ENCODE peak calls at places on chromosome 15, in eight cellular contexts. U is PC-3; T is esophagus squamous epithelium; A is spleen; Y is endothelial cell; M is RKO; K is activated effector memory CD4-positive, alpha-beta T cell treated with Interleukin-2 at 50 U/mL for 16 hours; F is activated CD4-positive, alpha-beta T cell treated with anti-CD3 and anti-CD28 coated beads for 24 hours. X is an unnamed sample.

GRCh38 chr15:40925863-40926658 is 3.1 kb upstream of the DLL4 start:
- DNase-seq in U (no peak), T (no peak), A (peak), Y (no peak), M (no peak), K (no peak), F (no peak), X (no peak)

GRCh38 chr15:95839367-95839782 is 491.1 kb upstream of the NR2F2 start:
- DNase-seq in U (no peak), T (no peak), A (no peak), Y (no peak), M (no peak), K (no peak), F (no peak), X (no peak)

GRCh38 chr15:96564546-96564945 is 234.0 kb downstream of the NR2F2 start:
- DNase-seq in U (no peak), T (no peak), A (no peak), Y (no peak), M (no peak), K (no peak), F (no peak), X (no peak)

GRCh38 chr15:69784808-69785550 is 312.7 kb downstream of the TLE3 start:
- DNase-seq in U (no peak), T (no peak), A (peak), Y (no peak), M (no peak), K (no peak), F (no peak), X (no peak)

GRCh38 chr15:66703540-66703941 is 1.5 kb downstream of the SMAD6 start:
- DNase-seq in U (peak), T (no peak), A (peak), Y (peak), M (no peak), K (no peak), F (no peak), X (no peak)

GRCh38 chr15:63063877-63064409 is 21.4 kb downstream of the TPM1 start:
- DNase-seq in U (no peak), T (no peak), A (no peak), Y (no peak), M (no peak), K (no peak), F (no peak), X (no peak)

GRCh38 chr15:45456212-45457106 is 66.1 kb downstream of the SLC30A4 start:
- DNase-seq in U (peak), T (peak), A (peak), Y (no peak), M (peak), K (peak), F (no peak), X (peak)

GRCh38 chr15:28984421-28985375 is 98.9 kb downstream of the APBA2 start:
- DNase-seq in U (no peak), T (no peak), A (no peak), Y (no peak), M (no peak), K (no peak), F (no peak), X (no peak)

GRCh38 chr15:43249699-43250203 is 17.0 kb downstream of the TGM5 start:
- DNase-seq in U (peak), T (no peak), A (no peak), Y (no peak), M (no peak), K (no peak), F (no peak), X (no peak)

GRCh38 chr15:65411470-65412071 is 11.2 kb downstream of the IGDCC4 start:
- DNase-seq in U (peak), T (no peak), A (no peak), Y (no peak), M (no peak), K (no peak), F (no peak), X (no peak)

GRCh38 chr15:101358895-101359294 is 63.8 kb upstream of the SNRPA1 start:
- DNase-seq in U (no peak), T (no peak), A (no peak), Y (no peak), M (no peak), K (no peak), F (no peak), X (no peak)

GRCh38 chr15:90744759-90745402 is 27.7 kb downstream of the BLM start:
- DNase-seq in U (no peak), T (no peak), A (no peak), Y (no peak), M (no peak), K (no peak), F (no peak), X (no peak)

GRCh38 chr15:78162038-78162437 is 12.9 kb downstream of the IDH3A start:
- DNase-seq in U (no peak), T (no peak), A (no peak), Y (no peak), M (no peak), K (no peak), F (no peak), X (peak)

GRCh38 chr15:26260517-26261133 is 397.5 kb upstream of the ATP10A start:
- DNase-seq in U (peak), T (no peak), A (no peak), Y (peak), M (peak), K (no peak), F (peak), X (no peak)

GRCh38 chr15:67458449-67458848 is 62.5 kb upstream of the C15orf61 start:
- DNase-seq in U (no peak), T (no peak), A (no peak), Y (no peak), M (no peak), K (no peak), F (no peak), X (no peak)

GRCh38 chr15:38861108-38861507 is 296.5 kb upstream of the RASGRP1 start:
- DNase-seq in U (no peak), T (no peak), A (no peak), Y (no peak), M (no peak), K (no peak), F (no peak), X (no peak)

GRCh38 chr15:54559405-54560064 is 581.3 kb downstream of the UNC13C start:
- DNase-seq in U (no peak), T (no peak), A (no peak), Y (no peak), M (no peak), K (no peak), F (no peak), X (no peak)

GRCh38 chr15:26805470-26805869 is 32.6 kb upstream of the GABRB3 start:
- DNase-seq in U (no peak), T (no peak), A (no peak), Y (no peak), M (no peak), K (no peak), F (no peak), X (no peak)

GRCh38 chr15:88419830-88420229 is 47.4 kb downstream of the MRPL46 start:
- DNase-seq in U (no peak), T (no peak), A (no peak), Y (no peak), M (peak), K (no peak), F (no peak), X (no peak)

GRCh38 chr15:68599153-68599545 is 20.4 kb downstream of the CORO2B start:
- DNase-seq in U (no peak), T (no peak), A (no peak), Y (no peak), M (no peak), K (no peak), F (no peak), X (no peak)

GRCh38 chr15:89187301-89187700 is 34.1 kb downstream of the RLBP1 start:
- DNase-seq in U (no peak), T (no peak), A (no peak), Y (no peak), M (no peak), K (no peak), F (no peak), X (no peak)

GRCh38 chr15:83720466-83720865 is 66.5 kb downstream of the ADAMTSL3 start:
- DNase-seq in U (no peak), T (no peak), A (no peak), Y (no peak), M (no peak), K (no peak), F (no peak), X (no peak)

GRCh38 chr15:100229181-100230163 is 112.3 kb downstream of the ADAMTS17 start:
- DNase-seq in U (no peak), T (no peak), A (no peak), Y (no peak), M (no peak), K (no peak), F (no peak), X (no peak)

GRCh38 chr15:43440721-43441281 is 52.2 kb downstream of the TP53BP1 start:
- DNase-seq in U (peak), T (no peak), A (no peak), Y (no peak), M (peak), K (no peak), F (peak), X (no peak)

GRCh38 chr15:68924866-68925599 is 5.3 kb upstream of the SPESP1 start:
- DNase-seq in U (peak), T (no peak), A (peak), Y (peak), M (peak), K (peak), F (peak), X (peak)

GRCh38 chr15:62619105-62619504 is 423.4 kb upstream of the TPM1 start:
- DNase-seq in U (no peak), T (no peak), A (no peak), Y (no peak), M (no peak), K (no peak), F (no peak), X (no peak)

X was measured in stimulated activated CD8-positive, alpha-beta memory T cell treated with anti-CD3 and anti-CD28 coated beads, Interleukin-4, amount 100 ng/mL, for 24 hours.